ENCODE peak calls at places on chromosomes 5 and 9, in ten cellular contexts. E is CD4-positive, CD25-positive, alpha-beta regulatory T cell; I is cardiac muscle cell; D is thoracic aorta; J is HCT116; R is endodermal cell; A is fibroblast of lung; Y is lung; L is mesendoderm; U is CD8-positive, alpha-beta T cell. G is an unnamed sample.

GRCh38 chr9:107224252-107224651 is 58.8 kb upstream of the RAD23B start:
- DNase-seq in E (no peak), I (no peak), D (no peak), J (no peak), R (no peak), A (no peak), Y (no peak), L (no peak), U (no peak), G (no peak)

GRCh38 chr5:173764321-173765029 is 123.7 kb upstream of the CPEB4 start:
- DNase-seq in E (peak; percentile 12), I (peak; percentile 95), D (peak; percentile 54), J (peak; percentile 94), R (peak; percentile 85), A (peak; percentile 96), Y (peak; percentile 79), L (peak; percentile 87), U (no peak), G (no peak)

GRCh38 chr9:14517154-14517906 is 175.9 kb downstream of the ZDHHC21 start:
- DNase-seq in E (no peak), I (no peak), D (no peak), J (no peak), R (no peak), A (no peak), Y (no peak), L (no peak), U (no peak), G (no peak)

GRCh38 chr5:61461412-61461811 is 129.4 kb downstream of the ZSWIM6 start:
- DNase-seq in E (no peak), I (no peak), D (no peak), J (no peak), R (no peak), A (no peak), Y (no peak), L (no peak), U (no peak), G (no peak)

GRCh38 chr9:677461-678097 is 163.9 kb upstream of the DMRT1 start:
- DNase-seq in E (peak; percentile 40), I (no peak), D (no peak), J (no peak), R (no peak), A (peak; percentile 65), Y (peak; percentile 28), L (no peak), U (no peak), G (no peak)

GRCh38 chr5:132230871-132231270 is 3.2 kb upstream of the P4HA2 start:
- DNase-seq in E (no peak), I (no peak), D (no peak), J (no peak), R (no peak), A (no peak), Y (no peak), L (no peak), U (no peak), G (no peak)

GRCh38 chr5:88245241-88245892 is 23.3 kb downstream of the TMEM161B start:
- DNase-seq in E (no peak), I (no peak), D (no peak), J (no peak), R (no peak), A (no peak), Y (no peak), L (no peak), U (no peak), G (no peak)

GRCh38 chr9:86749530-86750275 is 197.6 kb downstream of the GAS1 start:
- DNase-seq in E (no peak), I (peak; percentile 93), D (no peak), J (no peak), R (no peak), A (peak; percentile 74), Y (no peak), L (no peak), U (no peak), G (no peak)

GRCh38 chr9:102669220-102669619 is 325.9 kb upstream of the CYLC2 start:
- DNase-seq in E (no peak), I (no peak), D (no peak), J (no peak), R (no peak), A (no peak), Y (no peak), L (no peak), U (no peak), G (no peak)

GRCh38 chr9:136720887-136721338 is 8.5 kb downstream of the DIPK1B start:
- DNase-seq in E (no peak), I (no peak), D (no peak), J (no peak), R (peak; percentile 53), A (no peak), Y (no peak), L (no peak), U (no peak), G (no peak)

GRCh38 chr9:136721339-136722092 is 9.1 kb downstream of the DIPK1B start:
- DNase-seq in E (no peak), I (no peak), D (no peak), J (no peak), R (peak; percentile 63), A (peak; percentile 87), Y (no peak), L (no peak), U (no peak), G (no peak)

GRCh38 chr9:136723362-136723976 is 11.1 kb downstream of the DIPK1B start:
- DNase-seq in E (no peak), I (no peak), D (no peak), J (no peak), R (no peak), A (no peak), Y (no peak), L (no peak), U (no peak), G (no peak)

GRCh38 chr9:136722969-136723356 is 10.6 kb downstream of the DIPK1B start:
- DNase-seq in E (no peak), I (no peak), D (no peak), J (no peak), R (no peak), A (no peak), Y (no peak), L (no peak), U (no peak), G (no peak)

DNA sequence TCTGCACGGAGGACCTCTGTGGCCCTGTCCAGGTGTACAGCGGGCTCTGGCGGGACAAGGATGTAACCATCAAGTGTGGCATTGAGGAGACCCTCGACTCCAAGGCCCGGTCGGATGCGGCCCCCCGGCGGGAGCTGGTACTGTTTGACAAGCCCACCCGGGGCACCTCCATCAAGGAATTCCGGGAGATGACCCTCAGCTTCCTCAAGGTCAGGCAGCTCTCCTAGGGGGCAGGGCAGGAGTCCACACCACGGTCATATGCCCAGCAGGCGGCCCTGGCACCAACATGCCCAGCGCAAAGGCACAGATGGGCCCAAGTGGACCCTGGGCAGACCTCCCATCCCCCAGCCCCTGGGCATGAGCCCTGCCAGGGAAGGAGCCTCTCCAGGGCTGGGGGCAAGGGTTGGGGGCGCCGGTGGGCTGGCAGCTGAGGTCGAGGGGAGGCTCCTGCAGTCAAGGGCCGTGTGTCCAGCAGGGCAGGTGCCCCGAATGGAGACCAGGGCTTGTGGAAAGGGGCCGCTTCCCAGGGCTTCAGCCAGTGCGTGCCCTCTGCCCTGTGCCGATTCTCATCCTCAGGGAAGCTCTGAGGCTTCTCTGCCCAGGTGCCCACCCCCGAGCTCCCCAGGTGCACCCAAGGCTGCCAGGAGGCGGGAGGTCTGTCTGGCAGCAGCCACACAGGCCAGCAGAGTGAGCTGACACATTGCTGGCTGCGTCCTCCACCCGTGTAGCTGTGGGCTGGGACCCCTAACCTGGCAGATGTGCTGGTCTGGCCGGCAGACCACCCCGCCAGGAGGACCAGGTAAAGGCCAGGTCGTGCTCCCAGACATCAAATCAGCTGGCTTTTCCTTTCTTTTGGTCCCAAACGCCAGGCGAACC is 10.0 kb downstream of the DIPK1B start:
- DNase-seq in E (no peak), I (no peak), D (no peak), J (no peak), R (peak; percentile 62), A (no peak), Y (no peak), L (no peak), U (no peak), G (no peak)
- H3K36me3 ChIP-seq in E (peaks cover 38% of the 10 kb centered on the region), I (peaks cover 44% of the 10 kb centered on the region), D (peaks cover 21% of the 10 kb centered on the region), J (peaks cover 41% of the 10 kb centered on the region), R (peaks cover 33% of the 10 kb centered on the region), A (peaks cover 26% of the 10 kb centered on the region), Y (peaks cover 5% of the 10 kb centered on the region), L (peaks cover 14% of the 10 kb centered on the region), U (peaks cover 32% of the 10 kb centered on the region), G (peaks cover 9% of the 10 kb centered on the region)

GRCh38 chr5:96196890-96197289 is 235.2 kb upstream of the ELL2 start:
- DNase-seq in E (no peak), I (no peak), D (no peak), J (no peak), R (no peak), A (no peak), Y (no peak), L (no peak), U (no peak), G (no peak)
- H3K4me1 ChIP-seq in E (no peaks in the 10 kb centered on the region), I (no peaks in the 10 kb centered on the region), D (peaks cover 21% of the 10 kb centered on the region), J (no peaks in the 10 kb centered on the region), R (no peaks in the 10 kb centered on the region), A (no peaks in the 10 kb centered on the region), Y (no peaks in the 10 kb centered on the region), L (no peaks in the 10 kb centered on the region), U (no peaks in the 10 kb centered on the region), G (no peaks in the 10 kb centered on the region)

GRCh38 chr9:95087659-95088242 is 229.8 kb downstream of the FANCC start:
- DNase-seq in E (peak; percentile 14), I (no peak), D (no peak), J (no peak), R (no peak), A (no peak), Y (no peak), L (no peak), U (no peak), G (no peak)
- H3K27ac ChIP-seq in E (no peak overlapping the region), I (no peak overlapping the region), D (peak overlapping the region; percentile 89), J (no peak overlapping the region), R (no peak overlapping the region), A (peak overlapping the region; percentile 29), Y (peak overlapping the region; percentile 23), L (no peak overlapping the region), U (no peak overlapping the region), G (no peak overlapping the region)

GRCh38 chr5:36155291-36155690 is 3.4 kb downstream of the SKP2 start:
- DNase-seq in E (no peak), I (no peak), D (no peak), J (no peak), R (no peak), A (no peak), Y (no peak), L (peak; percentile 42), U (no peak), G (no peak)

GRCh38 chr5:36151434-36152323 is at the start of the genes LMBRD2 and SKP2:
- DNase-seq in E (peak; percentile 98), I (peak; percentile 99), D (peak; percentile 95), J (peak; percentile 92), R (peak; percentile 99), A (peak; percentile 98), Y (peak; percentile 99), L (peak; percentile 99), U (peak; percentile 98), G (peak; percentile 96)

GRCh38 chr5:36153299-36153677 is 1.4 kb downstream of the SKP2 start:
- DNase-seq in E (no peak), I (no peak), D (no peak), J (no peak), R (no peak), A (no peak), Y (no peak), L (no peak), U (no peak), G (no peak)

GRCh38 chr5:36152324-36153298 is 700 bp downstream of the SKP2 start:
- DNase-seq in E (peak; percentile 20), I (peak; percentile 35), D (no peak), J (no peak), R (peak; percentile 65), A (peak; percentile 45), Y (no peak), L (peak; percentile 46), U (no peak), G (no peak)

GRCh38 chr5:36153727-36154126 is 1.8 kb downstream of the SKP2 start:
- DNase-seq in E (no peak), I (no peak), D (no peak), J (no peak), R (no peak), A (no peak), Y (no peak), L (no peak), U (no peak), G (no peak)
- H3K36me3 ChIP-seq in E (peaks cover 30% of the 10 kb centered on the region), I (peaks cover 20% of the 10 kb centered on the region), D (no peaks in the 10 kb centered on the region), J (peaks cover 26% of the 10 kb centered on the region), R (peaks cover 52% of the 10 kb centered on the region), A (peaks cover 2% of the 10 kb centered on the region), Y (peaks cover 6% of the 10 kb centered on the region), L (peaks cover 2% of the 10 kb centered on the region), U (no peaks in the 10 kb centered on the region), G (peaks cover 26% of the 10 kb centered on the region)

G was measured in naive thymus-derived CD4-positive, alpha-beta T cell.